ENCODE peak calls at places on chromosomes 12 and 14, in seven cellular contexts. C is A549, J is right lobe of liver, Z is HepG2, M is body of pancreas, R is gastrocnemius medialis, B is upper lobe of left lung. W is an unnamed sample.

GRCh38 chr12:89383235-89384049 is 31.1 kb upstream of the DUSP6 start:
- ATAC-seq in B (no peak), J (peak), Z (peak), R (peak), M (no peak), C (no peak), W (peak)

GRCh38 chr14:72864712-72865365 is 29.1 kb downstream of the DPF3 start:
- ATAC-seq in B (no peak), C (no peak), M (no peak), Z (no peak), R (no peak), J (no peak), W (no peak)

GRCh38 chr12:31005944-31006361 is 67.7 kb upstream of the DDX11 start:
- ATAC-seq in M (no peak), R (peak), C (peak), J (no peak), B (no peak), Z (no peak), W (no peak)

GRCh38 chr12:124191024-124191359 is 103.9 kb upstream of the RFLNA start:
- ATAC-seq in Z (no peak), C (no peak), M (no peak), R (no peak), J (no peak), B (no peak), W (no peak)

GRCh38 chr14:92914087-92914656 is 8.8 kb upstream of the CHGA start:
- ATAC-seq in C (no peak), R (no peak), Z (peak), J (peak), B (no peak), M (no peak), W (no peak)

GRCh38 chr14:67360469-67361206 is 510 bp downstream of the EIF2S1 start:
- ATAC-seq in Z (peak), M (peak), R (peak), B (peak), C (peak), J (peak), W (peak)

GRCh38 chr12:538731-539539 is 79.2 kb downstream of the B4GALNT3 start:
- ATAC-seq in R (no peak), Z (no peak), B (no peak), J (peak), M (peak), C (no peak), W (peak)

GRCh38 chr14:80926706-80927384 is 14.7 kb downstream of the CEP128 start:
- ATAC-seq in C (no peak), J (no peak), B (no peak), R (no peak), M (no peak), Z (no peak), W (no peak)

GRCh38 chr14:68307769-68308168 is 485.1 kb downstream of the ZFP36L1 start:
- ATAC-seq in C (no peak), R (peak), M (peak), J (peak), Z (no peak), B (no peak), W (peak)

GRCh38 chr14:28305938-28306337 is 460.6 kb upstream of the FOXG1 start:
- ATAC-seq in M (no peak), C (no peak), J (no peak), B (no peak), Z (no peak), R (no peak), W (no peak)

GRCh38 chr14:97219356-97220017 is 422.3 kb downstream of the VRK1 start:
- ATAC-seq in Z (no peak), R (no peak), C (no peak), J (no peak), B (no peak), M (no peak), W (no peak)

GRCh38 chr12:69569236-69569635 is 16.0 kb upstream of the CCT2 start:
- ATAC-seq in J (no peak), C (peak), M (no peak), B (no peak), R (no peak), Z (no peak), W (no peak)

GRCh38 chr14:82504894-82505293 is 971.2 kb upstream of the SEL1L start:
- ATAC-seq in J (no peak), B (peak), M (no peak), C (no peak), R (no peak), Z (no peak), W (no peak)

GRCh38 chr12:123150273-123150803 is 552 bp downstream of the PITPNM2 start:
- ATAC-seq in Z (peak), M (peak), C (peak), R (peak), B (peak), J (peak), W (peak)

GRCh38 chr12:59100585-59100984 is 180.3 kb upstream of the LRIG3 start:
- ATAC-seq in R (no peak), M (no peak), B (no peak), C (no peak), J (no peak), Z (no peak), W (no peak)

GRCh38 chr12:53532524-53533445 is 25.5 kb upstream of the NPFF start:
- ATAC-seq in C (no peak), Z (no peak), B (no peak), M (no peak), J (peak), R (no peak), W (no peak)

GRCh38 chr14:54105898-54106297 is 149.3 kb upstream of the BMP4 start:
- ATAC-seq in Z (no peak), M (no peak), R (no peak), B (no peak), J (no peak), C (no peak), W (no peak)

GRCh38 chr12:130983328-130984017 is 29.8 kb downstream of the ADGRD1 start:
- ATAC-seq in B (no peak), M (no peak), J (no peak), R (peak), Z (peak), C (no peak), W (peak)

GRCh38 chr14:74843653-74844052 is 32.3 kb downstream of the PROX2 start:
- ATAC-seq in C (no peak), B (no peak), M (no peak), R (no peak), Z (no peak), J (no peak), W (peak)

GRCh38 chr12:70094467-70094866 is 148.8 kb upstream of the CNOT2 start:
- ATAC-seq in Z (no peak), C (no peak), R (peak), B (no peak), M (no peak), J (no peak), W (peak)

GRCh38 chr14:75334191-75335051 is 55.8 kb downstream of the FOS start:
- ATAC-seq in B (peak), J (peak), C (no peak), Z (no peak), R (peak), M (no peak), W (peak)

GRCh38 chr14:67586302-67586701 is 13.8 kb downstream of the PIGH start:
- ATAC-seq in B (no peak), Z (no peak), R (no peak), M (no peak), J (peak), C (no peak), W (peak)

GRCh38 chr14:70871863-70872677 is 35.2 kb upstream of the PCNX1 start:
- ATAC-seq in C (no peak), M (no peak), J (no peak), R (no peak), B (no peak), Z (peak), W (no peak)

GRCh38 chr14:96959992-96960391 is 162.8 kb downstream of the VRK1 start:
- ATAC-seq in M (no peak), R (no peak), C (no peak), Z (no peak), B (no peak), J (no peak), W (no peak)

GRCh38 chr14:60775296-60775695 is 40.7 kb downstream of the MNAT1 start:
- ATAC-seq in B (no peak), J (no peak), R (no peak), Z (no peak), M (no peak), C (no peak), W (no peak)

GRCh38 chr14:29446971-29447370 is 480.7 kb downstream of the PRKD1 start:
- ATAC-seq in Z (no peak), C (no peak), J (no peak), B (no peak), M (no peak), R (no peak), W (no peak)

GRCh38 chr14:49975286-49975685 is 82.4 kb downstream of the ARF6 start:
- ATAC-seq in B (no peak), Z (no peak), R (no peak), J (no peak), C (peak), M (no peak), W (peak)

GRCh38 chr14:62269204-62269603 is 507.0 kb downstream of the SNAPC1 start:
- ATAC-seq in Z (no peak), B (no peak), C (no peak), J (no peak), M (no peak), R (no peak), W (no peak)

GRCh38 chr14:53109028-53109687 is 44.0 kb downstream of the DDHD1 start:
- ATAC-seq in B (no peak), C (no peak), Z (no peak), J (peak), R (no peak), M (no peak), W (no peak)

GRCh38 chr12:1220127-1221092 is 229.4 kb downstream of the ERC1 start:
- ATAC-seq in Z (no peak), M (no peak), B (no peak), J (peak), R (no peak), C (no peak), W (no peak)

GRCh38 chr14:68627050-68627867 is 165.6 kb downstream of the ZFP36L1 start:
- ATAC-seq in Z (no peak), J (peak), M (peak), C (no peak), B (no peak), R (no peak), W (peak)

DNA sequence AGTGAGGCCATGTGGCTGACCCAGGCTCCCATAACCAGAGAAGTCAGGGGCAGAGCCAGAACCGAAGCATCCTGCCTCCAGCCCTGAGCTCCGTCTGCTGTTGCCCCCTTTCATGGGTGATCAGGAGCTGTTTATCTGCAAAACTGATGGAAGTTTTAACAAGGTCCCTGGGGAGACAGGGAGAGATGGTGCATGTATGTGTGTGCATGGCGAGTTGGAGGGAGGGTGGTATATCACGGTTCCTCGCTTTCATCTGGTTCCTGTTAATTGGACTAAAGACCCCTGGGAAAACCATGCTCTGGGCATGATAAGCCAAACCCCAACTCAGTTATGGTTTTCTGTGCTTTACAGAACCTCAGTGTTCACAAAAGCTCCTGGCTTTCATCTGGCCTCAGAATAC is 133.7 kb downstream of the KSR2 start:
- ATAC-seq in M (no peak), Z (no peak), B (no peak), R (no peak), J (no peak), C (no peak), W (no peak)
- TF ChIP-seq POLR2A in M (no peak), Z (no peak), B (no peak), R (no peak), J (no peak), C (no peak), W (no peak)

GRCh38 chr12:48814313-48815280 is 3.7 kb upstream of the CACNB3 start:
- ATAC-seq in Z (peak), C (peak), R (peak), B (peak), M (peak), J (peak), W (peak)
- TF ChIP-seq POLR2A in Z (no peak), C (peak), R (peak), B (peak), M (no peak), J (peak), W (peak)

GRCh38 chr12:15708396-15709070 is 80.7 kb downstream of the EPS8 start:
- ATAC-seq in B (no peak), R (no peak), M (no peak), C (no peak), J (peak), Z (peak), W (no peak)
- TF ChIP-seq POLR2A in B (no peak), R (no peak), M (no peak), C (no peak), J (no peak), Z (no peak), W (no peak)

DNA sequence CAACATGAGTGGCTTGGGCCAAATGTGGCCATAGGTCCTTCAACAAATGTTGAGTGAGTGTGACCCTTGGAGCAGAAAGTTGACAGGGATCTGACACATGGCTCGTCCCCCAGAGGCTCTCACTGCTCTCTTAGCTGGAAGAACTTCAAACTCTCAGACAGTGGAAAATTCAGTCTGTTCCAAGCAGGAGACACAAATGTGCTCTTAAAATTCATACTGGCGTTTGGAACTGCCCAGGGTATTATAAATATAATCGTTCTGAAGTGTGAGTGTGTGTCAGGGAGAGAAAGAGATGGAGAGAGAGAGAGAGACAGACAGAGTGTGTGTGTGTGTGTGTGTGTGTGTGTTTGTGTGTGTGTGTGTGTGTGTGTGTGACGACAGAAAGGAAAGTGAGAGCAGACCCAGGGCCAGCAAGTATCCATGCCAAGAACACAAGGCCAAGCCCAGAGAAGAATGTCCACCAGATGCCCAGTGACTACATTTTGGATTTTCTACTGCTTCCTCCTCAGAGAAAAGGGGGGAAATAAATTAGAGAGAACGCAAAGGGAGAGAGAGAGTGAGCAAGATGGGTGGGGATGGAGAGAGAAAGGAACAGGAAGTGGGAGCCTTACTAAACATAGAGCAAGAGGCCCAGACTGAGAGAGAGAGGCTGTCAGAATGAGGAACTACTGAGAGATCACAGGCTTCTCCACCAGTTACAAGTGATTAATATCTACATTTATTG is 193.6 kb upstream of the NUDT4 start:
- ATAC-seq in B (peak), C (no peak), R (peak), J (peak), Z (no peak), M (peak), W (peak)
- TF ChIP-seq POLR2A in B (no peak), C (no peak), R (no peak), J (no peak), Z (no peak), M (no peak), W (no peak)

GRCh38 chr12:110689002-110689600 is at the start of gene HVCN1:
- ATAC-seq in B (peak), J (peak), R (peak), Z (peak), M (peak), C (peak), W (peak)
- TF ChIP-seq POLR2A in B (no peak), J (no peak), R (no peak), Z (no peak), M (no peak), C (no peak), W (no peak)

GRCh38 chr12:99766408-99766807 is 118.9 kb downstream of the GARIN6 start:
- ATAC-seq in Z (no peak), R (no peak), C (no peak), B (no peak), M (no peak), J (no peak), W (no peak)
- TF ChIP-seq POLR2A in Z (no peak), R (no peak), C (no peak), B (no peak), M (no peak), J (no peak), W (no peak)

DNA sequence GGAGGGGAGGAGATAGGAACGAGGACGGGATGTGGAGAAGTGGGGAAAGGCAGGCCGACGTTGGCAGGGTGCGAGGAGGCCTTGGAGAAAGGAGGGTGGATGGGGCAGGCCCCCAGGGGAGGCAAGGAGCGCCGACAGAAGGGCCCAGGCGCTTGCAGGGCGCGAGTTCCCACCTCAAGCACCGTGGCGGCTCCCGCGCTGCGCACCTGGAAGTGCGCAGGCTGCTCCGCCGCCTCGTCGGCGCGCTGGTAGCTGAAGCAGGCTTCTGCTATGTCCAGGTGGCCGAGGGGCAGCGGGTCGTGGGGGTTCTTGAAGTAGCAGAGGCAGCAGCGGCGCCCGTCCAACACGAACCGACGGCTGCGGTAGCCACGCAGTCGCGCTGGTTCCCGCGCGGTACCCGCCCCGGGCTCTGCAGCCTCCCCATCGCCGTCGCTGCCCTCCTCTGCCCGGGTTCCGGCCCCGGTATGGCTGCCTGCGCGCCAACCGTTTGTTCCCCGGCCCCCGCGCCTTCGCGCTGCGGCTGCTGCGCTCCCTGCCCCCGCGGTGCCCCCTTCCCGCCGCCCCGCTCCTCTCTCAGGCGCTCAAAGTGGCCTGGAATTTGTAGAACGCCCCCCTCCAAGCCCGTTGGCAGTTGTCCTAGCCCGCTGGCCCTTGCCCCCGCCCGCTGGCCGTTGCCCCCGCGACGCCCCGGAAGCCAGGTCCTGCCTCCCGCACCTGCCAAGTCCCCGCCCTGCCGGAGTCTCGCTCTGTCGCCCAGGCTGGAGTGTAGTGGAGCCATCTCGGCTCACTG is 1.1 kb upstream of the ACTR6 start:
- ATAC-seq in B (peak), M (peak), R (peak), J (peak), Z (peak), C (peak), W (peak)
- TF ChIP-seq POLR2A in B (no peak), M (peak), R (no peak), J (no peak), Z (peak), C (no peak), W (no peak)

DNA sequence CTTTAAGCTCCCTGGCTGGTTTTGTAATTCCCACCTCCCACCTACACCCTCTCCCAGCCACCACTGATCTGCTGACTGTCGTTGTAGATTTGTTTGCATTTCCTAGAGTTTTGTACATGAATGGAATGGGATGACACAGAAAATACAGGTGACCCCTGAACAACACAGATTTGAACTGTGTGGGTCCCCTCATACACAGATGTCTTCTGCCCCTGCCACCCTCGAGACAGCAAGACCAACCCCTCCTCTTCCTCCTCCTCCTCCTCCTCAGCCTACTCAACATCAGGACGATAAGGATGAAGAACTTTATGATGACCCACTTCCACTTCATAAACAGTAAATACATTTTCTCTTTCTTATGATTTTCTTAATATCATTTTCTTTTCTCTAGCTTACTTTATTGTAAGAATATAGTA is 28.8 kb downstream of the SYNE3 start:
- ATAC-seq in M (no peak), B (no peak), Z (no peak), J (no peak), C (no peak), R (no peak), W (no peak)
- TF ChIP-seq POLR2A in M (no peak), B (no peak), Z (no peak), J (no peak), C (no peak), R (no peak), W (no peak)